ENCODE peak calls at places on chromosomes 6 and 20, in five cellular contexts. R is activated T-helper 1 cell treated with anti-CD3 and anti-CD28 coated beads, Interleukin-2, amount 50 U/mL, for 16 hours; Q is cardiac muscle cell; P is stimulated activated CD4-positive, alpha-beta T cell treated with anti-CD3 and anti-CD28 coated beads, Interleukin-15, amount 100 ng/mL, for 1 hour; D is psoas muscle. K is an unnamed sample.

GRCh38 chr6:130148181-130148580 is 74.6 kb downstream of the SAMD3 start:
- DNase-seq in R (no peak), P (no peak), Q (no peak), D (no peak), K (no peak)

GRCh38 chr20:9241721-9242427 is 173.0 kb downstream of the PLCB4 start:
- DNase-seq in Q (no peak), P (no peak), D (no peak), R (no peak), K (no peak)

GRCh38 chr20:15475483-15475882 is 1097.8 kb downstream of the KIF16B start:
- DNase-seq in P (no peak), R (no peak), Q (no peak), D (peak), K (peak)

GRCh38 chr6:46521464-46521971 is 30.3 kb upstream of the RCAN2 start:
- DNase-seq in R (no peak), D (no peak), Q (no peak), P (no peak), K (no peak)

GRCh38 chr6:39920147-39920546 is 14.1 kb downstream of the MOCS1 start:
- DNase-seq in D (no peak), P (no peak), R (no peak), Q (no peak), K (no peak)

GRCh38 chr6:19804362-19805145 is 32.6 kb upstream of the ID4 start:
- DNase-seq in D (peak), R (peak), P (no peak), Q (peak), K (peak)

GRCh38 chr6:41536884-41537347 is 9.3 kb upstream of the FOXP4 start:
- DNase-seq in D (no peak), R (no peak), Q (peak), P (no peak), K (peak)

GRCh38 chr6:32092760-32093497 is 16.2 kb downstream of the TNXB start:
- DNase-seq in R (no peak), P (no peak), Q (peak), D (peak), K (peak)

GRCh38 chr6:18352842-18353241 is 34.3 kb upstream of the RNF144B start:
- DNase-seq in P (no peak), Q (no peak), D (no peak), R (no peak), K (no peak)

GRCh38 chr6:14386263-14386981 is 268.9 kb downstream of the CD83 start:
- DNase-seq in P (no peak), R (no peak), D (no peak), Q (no peak), K (no peak)